ENCODE peak calls at places on chromosomes 16 and 17, in seven cellular contexts. J, N, O, G, I, Y and K are unnamed samples.
A peak's percentile ranks its signal among the peaks of the same experiment; 100 is the strongest.

GRCh38 chr17:29766796-29767327 is 144.2 kb upstream of the CORO6 start:
- DNase-seq in J (peak; percentile 16), N (no peak), O (no peak), G (no peak), I (no peak), Y (no peak), K (no peak)

GRCh38 chr17:11326492-11326891 is 85.5 kb downstream of the SHISA6 start:
- DNase-seq in J (no peak), N (no peak), O (no peak), G (no peak), I (no peak), Y (no peak), K (no peak)

GRCh38 chr17:11490171-11490760 is 108.0 kb upstream of the DNAH9 start:
- DNase-seq in J (no peak), N (no peak), O (no peak), G (no peak), I (no peak), Y (no peak), K (no peak)

GRCh38 chr17:76147211-76148014 is 6.4 kb upstream of the FOXJ1 start:
- DNase-seq in J (peak; percentile 31), N (no peak), O (no peak), G (no peak), I (no peak), Y (no peak), K (no peak)

GRCh38 chr17:10053976-10054551 is 144.3 kb downstream of the GAS7 start:
- DNase-seq in J (no peak), N (no peak), O (no peak), G (peak; percentile 51), I (no peak), Y (no peak), K (no peak)

GRCh38 chr16:72646615-72647014 is 401.3 kb downstream of the ZFHX3 start:
- DNase-seq in J (no peak), N (no peak), O (no peak), G (no peak), I (no peak), Y (no peak), K (no peak)

GRCh38 chr17:26792486-26792885 is 501.4 kb upstream of the WSB1 start:
- DNase-seq in J (peak; percentile 9), N (no peak), O (no peak), G (no peak), I (no peak), Y (no peak), K (peak; percentile 35)

GRCh38 chr17:27544350-27545131 is 86.4 kb upstream of the LGALS9 start:
- DNase-seq in J (no peak), N (no peak), O (peak; percentile 84), G (no peak), I (no peak), Y (no peak), K (peak; percentile 97)

GRCh38 chr17:37818689-37819088 is 73.8 kb upstream of the HNF1B start:
- DNase-seq in J (no peak), N (no peak), O (peak; percentile 93), G (no peak), I (no peak), Y (no peak), K (no peak)

GRCh38 chr16:27430923-27431484 is 29.0 kb downstream of the IL21R start:
- DNase-seq in J (peak; percentile 32), N (no peak), O (no peak), G (no peak), I (no peak), Y (no peak), K (peak; percentile 86)

GRCh38 chr17:18318771-18319450 is 3.8 kb downstream of the SMCR8 start:
- DNase-seq in J (no peak), N (no peak), O (no peak), G (no peak), I (no peak), Y (no peak), K (no peak)

GRCh38 chr16:84061236-84061830 is 18.7 kb upstream of the SLC38A8 start:
- DNase-seq in J (no peak), N (no peak), O (no peak), G (no peak), I (no peak), Y (no peak), K (no peak)

GRCh38 chr17:39231587-39232551 is 6.1 kb upstream of the STAC2 start:
- DNase-seq in J (peak; percentile 48), N (peak; percentile 90), O (peak; percentile 46), G (peak; percentile 59), I (no peak), Y (peak; percentile 82), K (peak; percentile 53)

GRCh38 chr17:30248786-30249185 is 13.3 kb upstream of the SLC6A4 start:
- DNase-seq in J (no peak), N (no peak), O (no peak), G (no peak), I (no peak), Y (peak; percentile 61), K (no peak)

GRCh38 chr17:79985951-79986391 is 49.7 kb downstream of the TBC1D16 start:
- DNase-seq in J (no peak), N (no peak), O (no peak), G (no peak), I (no peak), Y (peak; percentile 36), K (no peak)

GRCh38 chr16:70267516-70267915 is 15.8 kb upstream of the EXOSC6 start:
- DNase-seq in J (peak; percentile 43), N (peak; percentile 54), O (no peak), G (no peak), I (no peak), Y (peak; percentile 26), K (peak; percentile 46)

GRCh38 chr17:75077072-75077489 is 10.7 kb upstream of the SLC16A5 start:
- DNase-seq in J (no peak), N (no peak), O (no peak), G (no peak), I (no peak), Y (no peak), K (no peak)

GRCh38 chr16:56576585-56577299 is 11.9 kb downstream of the MT4 start:
- DNase-seq in J (peak; percentile 55), N (peak; percentile 78), O (peak; percentile 87), G (peak; percentile 59), I (peak; percentile 3), Y (peak; percentile 85), K (peak; percentile 86)

GRCh38 chr16:359871-360697 is 7.6 kb upstream of the AXIN1 start:
- DNase-seq in J (no peak), N (no peak), O (no peak), G (no peak), I (no peak), Y (no peak), K (no peak)

GRCh38 chr17:46009681-46010596 is 10.9 kb downstream of the STH start:
- DNase-seq in J (peak; percentile 60), N (peak; percentile 71), O (no peak), G (no peak), I (peak; percentile 62), Y (peak; percentile 71), K (no peak)

GRCh38 chr17:59037960-59038359 is 68.7 kb downstream of the TRIM37 start:
- DNase-seq in J (no peak), N (no peak), O (no peak), G (no peak), I (no peak), Y (no peak), K (no peak)

GRCh38 chr17:37194208-37194607 is 181.6 kb upstream of the C17orf78 start:
- DNase-seq in J (no peak), N (no peak), O (no peak), G (no peak), I (no peak), Y (no peak), K (no peak)

GRCh38 chr17:3723556-3724372 is at the start of gene HASPIN:
- DNase-seq in J (peak; percentile 82), N (peak; percentile 93), O (peak; percentile 95), G (peak; percentile 92), I (no peak), Y (peak; percentile 96), K (peak; percentile 96)
- TF ChIP-seq CTCF in J (peak; percentile 37), N (peak; percentile 23), O (peak; percentile 15), G (peak; percentile 25), I (peak; percentile 34), Y (peak; percentile 26), K (peak; percentile 33)

DNA sequence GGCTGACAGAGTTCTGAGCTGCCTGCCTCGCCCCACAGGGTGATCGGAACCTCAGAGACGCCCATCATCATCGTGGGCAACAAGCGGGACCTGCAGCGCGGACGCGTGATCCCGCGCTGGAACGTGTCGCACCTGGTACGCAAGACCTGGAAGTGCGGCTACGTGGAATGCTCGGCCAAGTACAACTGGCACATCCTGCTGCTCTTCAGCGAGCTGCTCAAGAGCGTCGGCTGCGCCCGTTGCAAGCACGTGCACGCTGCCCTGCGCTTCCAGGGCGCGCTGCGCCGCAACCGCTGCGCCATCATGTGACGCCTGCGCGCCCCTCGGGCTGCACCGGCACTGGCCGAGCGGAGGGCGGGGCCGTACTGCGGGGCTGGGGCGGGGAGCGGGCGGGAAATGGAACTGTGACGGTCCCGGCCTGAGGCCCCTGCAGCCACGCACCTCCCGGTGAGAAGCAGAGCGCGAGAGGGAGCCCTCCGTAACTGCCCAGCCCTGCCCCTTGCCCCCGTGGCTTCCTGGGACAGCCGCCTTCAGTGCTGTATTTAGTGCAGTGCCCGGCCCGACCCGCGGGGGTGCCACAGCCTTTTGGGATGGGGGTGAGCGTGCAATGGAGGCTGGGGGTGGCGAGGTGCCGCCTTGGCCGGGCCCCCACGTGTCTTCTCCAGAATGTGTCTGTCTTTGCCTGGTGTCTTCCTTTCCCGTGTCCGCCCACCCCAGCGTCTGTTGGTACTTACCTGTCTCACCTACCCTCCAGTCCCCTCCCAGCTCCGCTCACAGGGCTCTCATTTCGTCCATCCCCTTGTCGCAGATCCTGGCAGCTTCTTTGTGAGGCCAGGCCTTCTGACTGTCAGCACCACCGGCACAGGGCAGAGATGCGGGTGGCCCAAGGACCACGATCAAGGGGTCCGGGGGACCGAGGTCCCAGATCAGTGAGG is 9.8 kb downstream of the RASL10B start:
- DNase-seq in J (no peak), N (peak; percentile 60), O (no peak), G (no peak), I (no peak), Y (no peak), K (no peak)
- H3K4me3 ChIP-seq in J (no peak overlapping the region), N (peak overlapping the region; percentile 22), O (no peak overlapping the region), G (peak overlapping the region; percentile 20), I (no peak overlapping the region), Y (peak overlapping the region; percentile 57), K (no peak overlapping the region)

GRCh38 chr17:57834146-57834741 is 15.6 kb downstream of the MRPS23 start:
- DNase-seq in J (peak; percentile 42), N (peak; percentile 96), O (no peak), G (peak; percentile 71), I (no peak), Y (peak; percentile 94), K (no peak)
- TF ChIP-seq CTCF in J (peak; percentile 4), N (no peak), O (no peak), G (no peak), I (peak; percentile 7), Y (no peak), K (no peak)

DNA sequence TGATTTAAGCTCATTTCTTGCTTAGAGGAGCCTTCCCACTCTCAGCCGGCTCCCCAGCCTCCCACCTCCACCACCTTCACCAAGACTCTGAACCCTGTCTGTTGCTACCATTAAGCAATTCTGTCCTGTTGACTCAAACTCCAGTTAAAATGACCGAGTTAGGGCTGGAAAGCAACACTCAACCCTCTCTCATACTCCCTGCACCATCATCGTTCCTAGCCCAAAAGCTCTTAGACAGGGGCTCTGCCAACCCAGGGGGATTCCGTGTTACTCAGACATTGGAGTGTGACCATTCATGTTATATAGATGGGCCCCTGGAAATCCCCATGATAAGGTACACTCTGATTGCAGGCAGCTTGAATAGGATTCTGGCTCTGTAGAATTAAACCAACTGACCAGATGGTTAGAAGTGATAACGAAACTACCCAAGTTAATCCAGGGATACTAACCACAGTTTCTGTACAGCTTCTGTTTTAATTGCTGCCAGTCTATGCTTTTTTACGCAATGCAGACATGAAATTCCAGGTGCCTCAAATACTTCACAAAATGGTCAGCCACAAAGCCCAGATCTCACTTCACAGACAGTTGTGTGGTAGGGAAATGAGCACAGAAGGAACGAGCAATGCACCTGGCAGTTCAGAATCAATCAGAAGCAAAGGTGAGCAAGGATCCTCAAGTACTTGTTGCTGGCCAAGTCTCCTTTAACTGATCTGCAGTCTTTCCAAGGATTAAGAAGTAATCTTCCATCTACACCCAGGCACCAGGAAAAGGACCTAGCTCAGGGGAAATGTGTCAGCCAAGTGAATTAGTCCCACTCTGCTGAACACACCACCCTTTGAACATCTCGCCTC is 2.1 kb downstream of the SSTR2 start:
- DNase-seq in J (no peak), N (no peak), O (peak; percentile 92), G (no peak), I (no peak), Y (no peak), K (peak; percentile 79)
- H3K4me3 ChIP-seq in J (peak overlapping the region; percentile 52), N (peak overlapping the region; percentile 53), O (peak overlapping the region; percentile 41), G (peak overlapping the region; percentile 51), I (peak overlapping the region; percentile 54), Y (peak overlapping the region; percentile 65), K (peak overlapping the region; percentile 59)